ENCODE peak calls at places on chromosomes 6 and 20, in nine cellular contexts. One of them, this sample, is unnamed. For H3K27me3 and H3K4me1, the result is how much of the 10 kb centered on the place peaks cover.

GRCh38 chr6:150261997-150262396 is 106.8 kb upstream of the IYD start:
- DNase-seq in tibial artery: no peak
- DNase-seq in right cardiac atrium: no peak
- DNase-seq in endodermal cell: peak
- DNase-seq in naive thymus-derived CD4-positive, alpha-beta T cell: no peak
- DNase-seq in stomach: no peak
- DNase-seq in IMR-90: no peak
- DNase-seq in ovary: no peak
- DNase-seq in tibial nerve: no peak
- DNase-seq in this sample: no peak

GRCh38 chr6:4396032-4396431 is 260.7 kb upstream of the ECI2 start:
- DNase-seq in IMR-90: peak
- DNase-seq in stomach: no peak
- DNase-seq in ovary: no peak
- DNase-seq in right cardiac atrium: no peak
- DNase-seq in endodermal cell: no peak
- DNase-seq in tibial artery: no peak
- DNase-seq in naive thymus-derived CD4-positive, alpha-beta T cell: no peak
- DNase-seq in tibial nerve: no peak
- DNase-seq in this sample: no peak

GRCh38 chr6:52663120-52663934 is 7.6 kb upstream of the TMEM14A start:
- DNase-seq in ovary: no peak
- DNase-seq in naive thymus-derived CD4-positive, alpha-beta T cell: peak
- DNase-seq in IMR-90: peak
- DNase-seq in tibial artery: no peak
- DNase-seq in tibial nerve: no peak
- DNase-seq in right cardiac atrium: no peak
- DNase-seq in endodermal cell: peak
- DNase-seq in stomach: peak
- DNase-seq in this sample: peak

GRCh38 chr6:83124553-83124952 is 57.1 kb downstream of the DOP1A start:
- DNase-seq in IMR-90: no peak
- DNase-seq in naive thymus-derived CD4-positive, alpha-beta T cell: no peak
- DNase-seq in tibial artery: no peak
- DNase-seq in right cardiac atrium: no peak
- DNase-seq in endodermal cell: no peak
- DNase-seq in ovary: no peak
- DNase-seq in tibial nerve: no peak
- DNase-seq in stomach: no peak
- DNase-seq in this sample: no peak

GRCh38 chr20:9024996-9025395 is 43.9 kb upstream of the PLCB4 start:
- DNase-seq in endodermal cell: no peak
- DNase-seq in stomach: no peak
- DNase-seq in naive thymus-derived CD4-positive, alpha-beta T cell: no peak
- DNase-seq in tibial nerve: no peak
- DNase-seq in right cardiac atrium: no peak
- DNase-seq in tibial artery: no peak
- DNase-seq in IMR-90: no peak
- DNase-seq in ovary: no peak
- DNase-seq in this sample: no peak

GRCh38 chr6:45625191-45625664 is 247.5 kb upstream of the SUPT3H start:
- DNase-seq in ovary: no peak
- DNase-seq in stomach: no peak
- DNase-seq in tibial nerve: no peak
- DNase-seq in right cardiac atrium: no peak
- DNase-seq in naive thymus-derived CD4-positive, alpha-beta T cell: no peak
- DNase-seq in tibial artery: no peak
- DNase-seq in endodermal cell: no peak
- DNase-seq in IMR-90: peak
- DNase-seq in this sample: no peak

GRCh38 chr20:3046677-3047462 is 1.0 kb downstream of the MRPS26 start:
- DNase-seq in IMR-90: no peak
- DNase-seq in right cardiac atrium: peak
- DNase-seq in naive thymus-derived CD4-positive, alpha-beta T cell: no peak
- DNase-seq in endodermal cell: peak
- DNase-seq in tibial artery: no peak
- DNase-seq in tibial nerve: no peak
- DNase-seq in ovary: no peak
- DNase-seq in stomach: peak
- DNase-seq in this sample: no peak

GRCh38 chr6:6997282-6998193 is 110.2 kb upstream of the RREB1 start:
- DNase-seq in IMR-90: no peak
- DNase-seq in ovary: no peak
- DNase-seq in naive thymus-derived CD4-positive, alpha-beta T cell: no peak
- DNase-seq in tibial artery: no peak
- DNase-seq in endodermal cell: no peak
- DNase-seq in stomach: no peak
- DNase-seq in tibial nerve: no peak
- DNase-seq in right cardiac atrium: no peak
- DNase-seq in this sample: no peak

GRCh38 chr6:31723245-31723979 is at the start of gene MPIG6B:
- DNase-seq in IMR-90: no peak
- DNase-seq in naive thymus-derived CD4-positive, alpha-beta T cell: no peak
- DNase-seq in ovary: no peak
- DNase-seq in endodermal cell: peak
- DNase-seq in tibial artery: no peak
- DNase-seq in tibial nerve: no peak
- DNase-seq in right cardiac atrium: peak
- DNase-seq in stomach: no peak
- DNase-seq in this sample: no peak

GRCh38 chr6:83853968-83854501 is 875 bp downstream of the RIPPLY2 start:
- DNase-seq in tibial artery: no peak
- DNase-seq in right cardiac atrium: no peak
- DNase-seq in naive thymus-derived CD4-positive, alpha-beta T cell: no peak
- DNase-seq in endodermal cell: peak
- DNase-seq in tibial nerve: no peak
- DNase-seq in ovary: no peak
- DNase-seq in stomach: no peak
- DNase-seq in IMR-90: no peak
- DNase-seq in this sample: no peak

GRCh38 chr6:52503853-52504777 is 72.7 kb downstream of the TRAM2 start:
- DNase-seq in naive thymus-derived CD4-positive, alpha-beta T cell: no peak
- DNase-seq in tibial nerve: peak
- DNase-seq in ovary: no peak
- DNase-seq in right cardiac atrium: peak
- DNase-seq in IMR-90: peak
- DNase-seq in tibial artery: peak
- DNase-seq in stomach: peak
- DNase-seq in endodermal cell: peak
- DNase-seq in this sample: peak

GRCh38 chr20:25085756-25086495 is 4.0 kb upstream of the VSX1 start:
- DNase-seq in ovary: no peak
- DNase-seq in tibial artery: no peak
- DNase-seq in stomach: no peak
- DNase-seq in naive thymus-derived CD4-positive, alpha-beta T cell: no peak
- DNase-seq in tibial nerve: no peak
- DNase-seq in IMR-90: no peak
- DNase-seq in endodermal cell: no peak
- DNase-seq in right cardiac atrium: no peak
- DNase-seq in this sample: no peak

GRCh38 chr20:43726811-43727338 is at the start of gene GTSF1L:
- DNase-seq in IMR-90: peak
- DNase-seq in stomach: no peak
- DNase-seq in right cardiac atrium: no peak
- DNase-seq in endodermal cell: no peak
- DNase-seq in tibial artery: no peak
- DNase-seq in naive thymus-derived CD4-positive, alpha-beta T cell: no peak
- DNase-seq in ovary: no peak
- DNase-seq in tibial nerve: no peak
- DNase-seq in this sample: no peak

GRCh38 chr6:106547961-106548453 is 81.3 kb downstream of the RTN4IP1 start:
- DNase-seq in naive thymus-derived CD4-positive, alpha-beta T cell: no peak
- DNase-seq in stomach: no peak
- DNase-seq in tibial nerve: no peak
- DNase-seq in tibial artery: no peak
- DNase-seq in right cardiac atrium: no peak
- DNase-seq in endodermal cell: peak
- DNase-seq in IMR-90: peak
- DNase-seq in ovary: peak
- DNase-seq in this sample: no peak

GRCh38 chr20:62358171-62358719 is 8.9 kb downstream of the LAMA5 start:
- DNase-seq in IMR-90: no peak
- DNase-seq in endodermal cell: no peak
- DNase-seq in stomach: peak
- DNase-seq in ovary: no peak
- DNase-seq in tibial nerve: no peak
- DNase-seq in naive thymus-derived CD4-positive, alpha-beta T cell: no peak
- DNase-seq in right cardiac atrium: peak
- DNase-seq in tibial artery: peak
- DNase-seq in this sample: peak

GRCh38 chr6:10740061-10740460 is 7.5 kb upstream of the TMEM14B start:
- DNase-seq in tibial artery: no peak
- DNase-seq in naive thymus-derived CD4-positive, alpha-beta T cell: no peak
- DNase-seq in IMR-90: no peak
- DNase-seq in ovary: no peak
- DNase-seq in tibial nerve: no peak
- DNase-seq in right cardiac atrium: no peak
- DNase-seq in endodermal cell: no peak
- DNase-seq in stomach: no peak
- DNase-seq in this sample: no peak

GRCh38 chr6:39304951-39305350 is 9.3 kb downstream of the KCNK17 start:
- DNase-seq in stomach: no peak
- DNase-seq in tibial artery: no peak
- DNase-seq in ovary: no peak
- DNase-seq in endodermal cell: no peak
- DNase-seq in right cardiac atrium: no peak
- DNase-seq in naive thymus-derived CD4-positive, alpha-beta T cell: no peak
- DNase-seq in IMR-90: no peak
- DNase-seq in tibial nerve: no peak
- DNase-seq in this sample: no peak

GRCh38 chr6:38349795-38350194 is 289.9 kb downstream of the BTBD9 start:
- DNase-seq in endodermal cell: no peak
- DNase-seq in stomach: no peak
- DNase-seq in ovary: no peak
- DNase-seq in tibial nerve: no peak
- DNase-seq in naive thymus-derived CD4-positive, alpha-beta T cell: no peak
- DNase-seq in right cardiac atrium: no peak
- DNase-seq in IMR-90: peak
- DNase-seq in tibial artery: no peak
- DNase-seq in this sample: no peak

DNA sequence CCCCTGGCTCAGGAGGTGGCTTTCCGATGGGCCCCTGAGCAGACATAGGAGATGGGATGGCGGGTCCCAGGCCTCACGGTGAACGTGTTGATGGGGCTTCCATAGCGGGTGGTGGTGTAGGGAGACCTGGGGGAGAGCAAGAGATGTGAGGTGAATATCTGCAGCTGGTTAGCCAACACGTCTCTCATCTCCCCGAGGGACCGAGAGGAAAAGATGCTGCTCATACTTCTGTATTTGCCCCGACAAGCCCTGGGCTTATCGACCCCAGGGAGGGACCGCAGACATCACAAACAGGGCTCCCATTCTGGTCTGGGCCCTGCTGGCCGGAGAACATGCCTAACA is 38.7 kb downstream of the C6orf132 start:
- DNase-seq in naive thymus-derived CD4-positive, alpha-beta T cell: no peak
- DNase-seq in tibial nerve: no peak
- DNase-seq in right cardiac atrium: no peak
- DNase-seq in tibial artery: no peak
- DNase-seq in ovary: no peak
- DNase-seq in stomach: no peak
- DNase-seq in endodermal cell: no peak
- DNase-seq in IMR-90: no peak
- DNase-seq in this sample: no peak
- H3K4me3 ChIP-seq in naive thymus-derived CD4-positive, alpha-beta T cell: peak
- H3K4me3 ChIP-seq in tibial nerve: peak
- H3K4me3 ChIP-seq in right cardiac atrium: no peak
- H3K4me3 ChIP-seq in tibial artery: no peak
- H3K4me3 ChIP-seq in ovary: no peak
- H3K4me3 ChIP-seq in stomach: no peak
- H3K4me3 ChIP-seq in endodermal cell: peak
- H3K4me3 ChIP-seq in IMR-90: no peak
- H3K4me3 ChIP-seq in this sample: no peak

DNA sequence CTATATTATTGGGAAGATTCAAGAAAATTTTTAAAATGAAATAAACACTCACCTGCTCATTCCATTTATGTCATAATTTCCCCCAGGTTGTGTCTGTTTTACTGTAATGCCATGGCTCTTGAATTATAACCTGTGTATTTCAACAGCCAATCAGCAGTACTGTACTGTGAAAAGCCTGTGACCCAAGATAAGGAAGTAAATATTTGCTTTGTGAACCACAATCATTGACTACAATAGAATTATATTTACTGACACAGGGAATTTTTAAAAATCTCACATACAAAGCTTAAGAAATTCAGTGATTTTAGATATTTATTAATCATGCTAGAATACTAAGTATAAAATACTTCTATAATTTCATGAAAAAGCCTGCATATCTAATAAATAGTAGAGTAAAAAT is 6.0 kb downstream of the RGS17 start:
- DNase-seq in endodermal cell: no peak
- DNase-seq in right cardiac atrium: no peak
- DNase-seq in stomach: no peak
- DNase-seq in ovary: no peak
- DNase-seq in tibial artery: no peak
- DNase-seq in tibial nerve: no peak
- DNase-seq in naive thymus-derived CD4-positive, alpha-beta T cell: no peak
- DNase-seq in IMR-90: no peak
- DNase-seq in this sample: no peak
- H3K27me3 ChIP-seq in endodermal cell: under half
- H3K27me3 ChIP-seq in right cardiac atrium: under half
- H3K27me3 ChIP-seq in stomach: under half
- H3K27me3 ChIP-seq in ovary: under half
- H3K27me3 ChIP-seq in tibial artery: under half
- H3K27me3 ChIP-seq in tibial nerve: under half
- H3K27me3 ChIP-seq in naive thymus-derived CD4-positive, alpha-beta T cell: under half
- H3K27me3 ChIP-seq in IMR-90: under half
- H3K27me3 ChIP-seq in this sample: under half

DNA sequence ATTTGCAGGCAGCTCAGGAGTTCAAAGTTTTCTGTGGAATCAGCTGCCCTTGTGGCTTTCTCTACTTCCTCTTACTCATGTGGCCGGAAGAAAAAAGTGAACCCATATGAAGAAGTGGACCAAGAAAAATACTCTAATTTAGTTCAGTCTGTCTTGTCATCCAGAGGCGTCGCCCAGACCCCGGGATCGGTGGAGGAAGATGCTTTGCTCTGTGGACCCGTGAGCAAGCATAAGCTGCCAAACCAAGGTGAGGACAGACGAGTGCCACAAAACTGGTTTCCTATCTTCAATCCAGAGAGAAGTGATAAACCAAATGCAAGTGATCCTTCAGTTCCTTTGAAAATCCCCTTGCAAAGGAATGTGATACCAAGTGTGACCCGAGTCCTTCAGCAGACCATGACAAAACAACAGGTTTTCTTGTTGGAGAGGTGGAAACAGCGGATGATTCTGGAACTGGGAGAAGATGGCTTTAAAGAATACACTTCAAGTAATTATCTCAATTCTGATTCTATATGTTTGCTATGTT is 1.1 kb downstream of the MGME1 start:
- DNase-seq in ovary: no peak
- DNase-seq in right cardiac atrium: peak
- DNase-seq in tibial nerve: peak
- DNase-seq in stomach: no peak
- DNase-seq in naive thymus-derived CD4-positive, alpha-beta T cell: no peak
- DNase-seq in tibial artery: peak
- DNase-seq in IMR-90: peak
- DNase-seq in endodermal cell: peak
- DNase-seq in this sample: no peak
- H3K4me1 ChIP-seq in ovary: under half
- H3K4me1 ChIP-seq in right cardiac atrium: under half
- H3K4me1 ChIP-seq in tibial nerve: under half
- H3K4me1 ChIP-seq in stomach: half or more
- H3K4me1 ChIP-seq in naive thymus-derived CD4-positive, alpha-beta T cell: under half
- H3K4me1 ChIP-seq in tibial artery: half or more
- H3K4me1 ChIP-seq in IMR-90: under half
- H3K4me1 ChIP-seq in endodermal cell: under half
- H3K4me1 ChIP-seq in this sample: half or more

GRCh38 chr6:142945071-142945445 is at the start of gene HIVEP2:
- DNase-seq in IMR-90: peak
- DNase-seq in right cardiac atrium: peak
- DNase-seq in ovary: peak
- DNase-seq in stomach: peak
- DNase-seq in tibial artery: peak
- DNase-seq in tibial nerve: peak
- DNase-seq in naive thymus-derived CD4-positive, alpha-beta T cell: peak
- DNase-seq in endodermal cell: peak
- DNase-seq in this sample: peak
- H3K4me3 ChIP-seq in IMR-90: peak
- H3K4me3 ChIP-seq in right cardiac atrium: peak
- H3K4me3 ChIP-seq in ovary: peak
- H3K4me3 ChIP-seq in stomach: peak
- H3K4me3 ChIP-seq in tibial artery: peak
- H3K4me3 ChIP-seq in tibial nerve: peak
- H3K4me3 ChIP-seq in naive thymus-derived CD4-positive, alpha-beta T cell: peak
- H3K4me3 ChIP-seq in endodermal cell: peak
- H3K4me3 ChIP-seq in this sample: peak

This sample was measured in gastrocnemius medialis.